ENCODE peak calls at places on chromosomes 16 and 17, in four cellular contexts. Y is AG04450, E is B cell, A is GM04503. N is an unnamed sample.

GRCh38 chr17:4953461-4953961 is 2.6 kb downstream of the ENO3 start:
- DNase-seq in Y (no peak), E (no peak), A (peak), N (no peak)

GRCh38 chr16:17173134-17173729 is 297.5 kb downstream of the XYLT1 start:
- DNase-seq in Y (peak), E (peak), A (peak), N (no peak)

GRCh38 chr17:1577657-1578428 is 15.3 kb upstream of the PITPNA start:
- DNase-seq in Y (no peak), E (no peak), A (no peak), N (no peak)

GRCh38 chr16:69412287-69412686 is 12.1 kb upstream of the CYB5B start:
- DNase-seq in Y (no peak), E (no peak), A (no peak), N (no peak)

GRCh38 chr17:40063034-40063765 is 435 bp downstream of the THRA start:
- DNase-seq in Y (no peak), E (peak), A (no peak), N (peak)

GRCh38 chr17:15083225-15083624 is 181.9 kb downstream of the PMP22 start:
- DNase-seq in Y (no peak), E (no peak), A (peak), N (no peak)

GRCh38 chr17:79808763-79809529 is 12.1 kb upstream of the CBX8 start:
- DNase-seq in Y (no peak), E (peak), A (no peak), N (no peak)

GRCh38 chr16:11386791-11387546 is 41.7 kb downstream of the RMI2 start:
- DNase-seq in Y (no peak), E (peak), A (no peak), N (peak)

GRCh38 chr16:1828645-1829410 is 1.8 kb downstream of the FAHD1 start:
- DNase-seq in Y (no peak), E (no peak), A (no peak), N (no peak)

GRCh38 chr16:88389191-88389590 is 6.4 kb downstream of the ZNF469 start:
- DNase-seq in Y (no peak), E (no peak), A (no peak), N (no peak)

GRCh38 chr17:28549274-28550132 is 2.9 kb downstream of the UNC119 start:
- DNase-seq in Y (no peak), E (peak), A (no peak), N (peak)

GRCh38 chr17:882827-883585 is 96.6 kb downstream of the NXN start:
- DNase-seq in Y (no peak), E (no peak), A (no peak), N (no peak)

N was measured in germinal center.